ENCODE peak calls at places on chromosomes 4 and X, in four cellular contexts. Y is K562, M is HCT116, S is HepG2. P is an unnamed sample.

GRCh38 chr4:47891928-47892327 is 22.5 kb downstream of the NFXL1 start:
- DNase-seq in S (no peak), M (no peak), Y (no peak), P (no peak)

GRCh38 chrX:40460926-40461325 is 119.8 kb upstream of the ATP6AP2 start:
- DNase-seq in Y (no peak), M (no peak), S (no peak), P (no peak)

GRCh38 chrX:7941390-7942042 is 14.3 kb upstream of the PNPLA4 start:
- DNase-seq in M (no peak), S (peak), Y (no peak), P (no peak)

GRCh38 chr4:6199344-6199921 is 916 bp downstream of the JAKMIP1 start:
- DNase-seq in Y (no peak), M (no peak), S (no peak), P (no peak)

GRCh38 chrX:103220511-103221406 is 5.9 kb downstream of the BEX4 start:
- DNase-seq in S (no peak), M (no peak), Y (no peak), P (no peak)

GRCh38 chr4:142615324-142615665 is 230.8 kb downstream of the INPP4B start:
- DNase-seq in M (no peak), S (no peak), Y (no peak), P (no peak)

GRCh38 chr4:69069085-69069484 is 27.2 kb upstream of the UGT2B7 start:
- DNase-seq in M (no peak), Y (no peak), S (no peak), P (no peak)

GRCh38 chr4:187258651-187259401 is 535.2 kb upstream of the FAT1 start:
- DNase-seq in M (no peak), S (no peak), Y (no peak), P (no peak)

GRCh38 chr4:38663801-38664703 is at the start of gene KLF3:
- DNase-seq in M (peak), S (peak), Y (peak), P (peak)

GRCh38 chr4:80206111-80206510 is 8.8 kb downstream of the PRDM8 start:
- DNase-seq in M (no peak), Y (no peak), S (no peak), P (no peak)

GRCh38 chr4:138439143-138439581 is 197.0 kb upstream of the SLC7A11 start:
- DNase-seq in Y (no peak), M (no peak), S (no peak), P (no peak)

GRCh38 chrX:134599173-134599914 is 58.9 kb downstream of the PLAC1 start:
- DNase-seq in M (no peak), S (no peak), Y (no peak), P (no peak)

GRCh38 chrX:56994375-56995270 is 718 bp downstream of the SPIN3 start:
- DNase-seq in Y (no peak), S (no peak), M (no peak), P (no peak)

GRCh38 chr4:89539797-89540711 is 232.5 kb upstream of the GPRIN3 start:
- DNase-seq in M (no peak), S (no peak), Y (no peak), P (no peak)

GRCh38 chr4:180116840-180117239 is 2126.4 kb upstream of the TENM3 start:
- DNase-seq in S (no peak), Y (no peak), M (no peak), P (no peak)

DNA sequence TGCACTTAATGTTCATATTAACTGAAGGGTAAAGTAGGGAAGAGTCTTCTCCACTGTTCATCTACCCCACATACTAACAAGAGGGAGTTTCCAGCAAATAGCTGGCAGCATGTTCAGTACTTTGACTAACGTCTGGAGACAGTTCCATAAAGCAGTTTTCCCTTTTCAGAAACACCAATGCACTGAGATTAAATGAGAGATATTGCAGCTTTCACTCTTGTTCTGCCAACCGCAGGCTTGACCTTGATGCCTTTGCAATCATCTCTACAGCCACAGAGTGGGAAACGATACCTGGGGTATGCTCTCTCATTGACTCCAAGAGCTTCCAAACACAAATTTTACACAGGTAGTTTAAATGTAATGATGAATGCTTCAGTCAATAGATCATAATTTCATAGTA is 2123.1 kb upstream of the TENM3 start:
- DNase-seq in Y (no peak), M (no peak), S (no peak), P (no peak)
- TF ChIP-seq JUND in Y (no peak), M (no peak), S (no peak), P (no peak)

DNA sequence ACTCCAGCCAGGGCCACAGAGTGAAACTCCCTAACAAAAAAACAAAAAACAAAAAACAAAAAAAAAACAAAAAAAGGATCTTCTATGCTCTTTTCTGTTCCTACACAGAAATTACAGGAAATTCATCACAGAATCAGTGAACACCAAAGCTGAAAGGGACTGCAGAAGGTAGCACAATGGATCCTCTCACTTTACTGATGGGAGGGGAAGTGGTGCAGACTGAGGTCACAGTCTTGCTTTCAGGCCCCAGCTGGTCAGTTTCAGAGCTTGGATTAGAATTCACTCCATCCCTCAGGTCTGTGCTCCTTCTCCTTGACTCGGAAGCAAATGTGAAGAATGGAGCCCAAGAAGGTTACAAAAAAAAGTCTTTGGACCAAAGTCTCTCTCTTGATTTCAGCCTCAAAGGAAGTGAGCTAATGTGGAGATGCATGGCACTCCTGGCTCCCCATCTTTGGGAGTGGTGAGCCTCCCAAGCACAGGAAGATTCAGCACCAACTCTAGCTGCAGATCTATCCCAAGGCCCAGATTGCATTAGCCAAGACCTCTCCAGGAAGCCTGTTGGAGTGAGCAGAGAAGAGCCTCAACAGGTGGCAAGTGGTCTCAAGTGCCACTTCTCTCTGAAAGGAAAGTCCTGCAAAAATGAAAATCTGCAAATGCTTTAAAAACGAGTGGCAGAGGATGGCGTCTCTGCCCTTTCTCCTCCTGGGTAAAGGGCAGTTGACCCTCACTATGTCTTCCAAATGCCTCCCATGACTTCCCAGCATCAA is 176.0 kb downstream of the MAML3 start:
- DNase-seq in M (no peak), S (no peak), Y (no peak), P (no peak)
- TF ChIP-seq JUND in M (no peak), S (no peak), Y (no peak), P (no peak)

GRCh38 chr4:135804785-135805184 is 1603.2 kb upstream of the PABPC4L start:
- DNase-seq in M (no peak), S (no peak), Y (no peak), P (no peak)
- TF ChIP-seq JUND in M (no peak), S (no peak), Y (no peak), P (no peak)

DNA sequence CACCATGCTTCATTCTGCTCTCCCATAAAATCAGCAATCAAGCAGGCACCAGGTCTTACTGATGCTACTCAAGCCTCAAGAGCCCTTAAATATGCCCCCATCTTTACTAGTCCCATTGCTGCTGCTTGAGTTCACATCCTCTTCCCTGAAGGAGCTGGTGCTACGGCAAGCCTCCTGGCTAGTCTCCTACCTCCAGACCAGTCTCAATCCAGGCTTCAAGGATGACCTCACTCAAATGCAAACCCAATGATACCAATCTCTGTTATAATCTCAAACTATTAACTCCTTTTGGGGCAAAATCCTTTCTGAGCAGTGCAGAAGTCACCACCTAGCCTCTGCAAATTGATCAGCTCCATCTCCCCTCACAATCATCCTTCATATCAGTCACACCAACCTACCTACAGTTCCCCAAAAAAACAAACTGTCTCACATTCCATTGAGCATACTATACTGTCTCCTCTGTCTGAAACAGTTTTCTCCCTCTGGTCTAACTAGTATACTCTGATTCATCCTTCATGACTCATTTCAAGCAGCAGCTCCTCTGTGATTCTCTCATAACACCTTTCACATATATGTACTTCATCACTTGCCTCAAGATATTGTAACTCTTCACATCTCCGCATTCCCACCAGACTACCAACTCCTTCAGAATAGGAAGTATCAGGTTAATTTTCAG is 30.0 kb downstream of the PAPSS1 start:
- DNase-seq in Y (no peak), S (peak), M (peak), P (no peak)
- TF ChIP-seq JUND in Y (no peak), S (no peak), M (peak), P (no peak)

GRCh38 chr4:129144755-129145206 is 48.8 kb downstream of the C4orf33 start:
- DNase-seq in Y (no peak), M (no peak), S (no peak), P (no peak)

GRCh38 chr4:129148892-129149291 is 52.9 kb downstream of the C4orf33 start:
- DNase-seq in Y (no peak), M (no peak), S (no peak), P (no peak)

GRCh38 chr4:129143359-129143758 is 47.4 kb downstream of the C4orf33 start:
- DNase-seq in M (no peak), Y (no peak), S (no peak), P (no peak)

GRCh38 chr4:129145222-129145730 is 49.3 kb downstream of the C4orf33 start:
- DNase-seq in M (no peak), Y (no peak), S (no peak), P (no peak)

GRCh38 chr4:129146639-129147038 is 50.7 kb downstream of the C4orf33 start:
- DNase-seq in S (no peak), M (no peak), Y (no peak), P (no peak)
- TF ChIP-seq JUND in S (no peak), M (no peak), Y (no peak), P (no peak)

DNA sequence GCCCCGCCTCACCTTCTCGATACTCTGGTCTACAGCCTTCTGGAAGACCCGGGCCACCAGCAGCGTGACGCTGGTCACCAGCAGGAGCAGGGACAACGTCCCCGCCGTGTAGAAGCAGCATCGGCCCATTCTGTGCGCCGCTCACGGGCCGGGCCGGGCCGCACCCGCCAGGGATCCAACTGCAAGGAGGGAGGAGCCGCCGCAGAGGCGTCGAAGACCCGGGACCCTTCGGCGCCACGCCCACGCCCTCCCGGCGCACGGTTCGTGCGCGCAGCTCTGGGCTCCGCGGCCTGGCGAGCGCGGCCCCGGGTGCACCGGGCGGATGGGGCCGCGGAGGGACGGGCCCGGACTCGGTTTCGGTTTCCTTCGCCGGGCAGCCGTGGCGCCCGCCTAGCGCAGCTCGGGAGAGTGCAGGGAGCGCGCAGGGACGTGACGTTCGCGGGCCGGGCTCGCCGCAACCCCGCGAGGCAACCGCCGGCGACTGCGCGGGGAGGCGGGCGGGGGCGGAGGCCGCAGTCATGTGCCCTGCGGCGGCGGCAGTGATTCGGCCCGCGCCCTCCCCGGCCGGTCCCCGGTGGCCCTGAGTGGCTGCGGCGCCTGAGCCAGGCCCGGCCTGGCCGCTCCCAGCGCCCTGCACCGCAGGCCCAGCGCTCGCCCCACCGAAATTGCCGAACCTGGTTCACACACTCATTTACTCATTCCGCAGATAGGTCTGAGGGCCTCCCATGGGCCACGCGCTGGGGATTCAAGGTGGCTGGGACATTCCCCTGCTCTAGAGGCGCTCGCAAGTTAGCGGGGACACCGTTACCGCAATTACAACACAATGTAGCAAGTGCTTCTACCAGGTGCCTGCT is at the start of gene SCARB2:
- DNase-seq in Y (peak), S (peak), M (peak), P (peak)
- TF ChIP-seq JUND in Y (no peak), S (no peak), M (no peak), P (no peak)

GRCh38 chr4:2096073-2096609 is 37.0 kb downstream of the NAT8L start:
- DNase-seq in M (peak), Y (no peak), S (no peak), P (no peak)
- TF ChIP-seq JUND in M (peak), Y (no peak), S (no peak), P (no peak)